ENCODE peak calls at places on chromosomes 6 and 20, in four cellular contexts. C is A549, W is HepG2, Y is K562. U is an unnamed sample.

GRCh38 chr6:137705166-137706064 is 161.6 kb upstream of the TNFAIP3 start:
- DNase-seq in C (peak; percentile 33), W (peak; percentile 71), Y (peak; percentile 77), U (peak; percentile 72)

GRCh38 chr6:148457137-148457842 is 114.7 kb downstream of the SASH1 start:
- DNase-seq in C (no peak), W (no peak), Y (no peak), U (no peak)

GRCh38 chr6:166624275-166624674 is 2.8 kb downstream of the RPS6KA2 start:
- DNase-seq in C (no peak), W (no peak), Y (no peak), U (no peak)

GRCh38 chr6:53161481-53162009 is 12.9 kb upstream of the GCM1 start:
- DNase-seq in C (no peak), W (no peak), Y (no peak), U (no peak)

GRCh38 chr20:32501709-32502108 is 83.4 kb downstream of the NOL4L start:
- DNase-seq in C (no peak), W (no peak), Y (no peak), U (no peak)

GRCh38 chr20:64003970-64004725 is 23.2 kb downstream of the PRPF6 start:
- DNase-seq in C (no peak), W (no peak), Y (no peak), U (no peak)

GRCh38 chr6:28356666-28357020 is 6.9 kb downstream of the ZKSCAN3 start:
- DNase-seq in C (no peak), W (no peak), Y (no peak), U (no peak)

GRCh38 chr6:169935348-169935718 is 183.9 kb downstream of the ERMARD start:
- DNase-seq in C (no peak), W (no peak), Y (no peak), U (no peak)

DNA sequence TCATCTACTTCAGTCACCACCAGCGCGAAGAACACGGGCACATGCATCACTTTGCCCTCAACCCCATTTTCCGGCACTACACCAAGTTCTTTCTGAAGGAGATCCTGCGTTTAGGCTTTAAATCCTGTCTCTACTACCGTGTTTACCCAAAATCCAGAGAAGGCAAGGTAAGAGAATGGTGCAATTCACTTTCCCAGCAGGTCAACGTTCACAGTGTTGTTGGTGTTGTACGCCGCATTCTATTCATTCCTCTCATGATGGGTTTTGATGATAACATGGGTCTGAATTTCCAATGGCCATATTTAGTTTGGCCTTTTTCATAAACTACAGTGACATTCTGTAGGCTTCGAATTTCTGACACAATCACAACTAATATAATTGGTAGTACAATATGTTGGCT is 144.3 kb downstream of the CFAP61 start:
- DNase-seq in C (no peak), W (peak; percentile 87), Y (no peak), U (no peak)
- TF ChIP-seq NR3C1 in C (no peak), W (no peak), Y (no peak), U (no peak)

DNA sequence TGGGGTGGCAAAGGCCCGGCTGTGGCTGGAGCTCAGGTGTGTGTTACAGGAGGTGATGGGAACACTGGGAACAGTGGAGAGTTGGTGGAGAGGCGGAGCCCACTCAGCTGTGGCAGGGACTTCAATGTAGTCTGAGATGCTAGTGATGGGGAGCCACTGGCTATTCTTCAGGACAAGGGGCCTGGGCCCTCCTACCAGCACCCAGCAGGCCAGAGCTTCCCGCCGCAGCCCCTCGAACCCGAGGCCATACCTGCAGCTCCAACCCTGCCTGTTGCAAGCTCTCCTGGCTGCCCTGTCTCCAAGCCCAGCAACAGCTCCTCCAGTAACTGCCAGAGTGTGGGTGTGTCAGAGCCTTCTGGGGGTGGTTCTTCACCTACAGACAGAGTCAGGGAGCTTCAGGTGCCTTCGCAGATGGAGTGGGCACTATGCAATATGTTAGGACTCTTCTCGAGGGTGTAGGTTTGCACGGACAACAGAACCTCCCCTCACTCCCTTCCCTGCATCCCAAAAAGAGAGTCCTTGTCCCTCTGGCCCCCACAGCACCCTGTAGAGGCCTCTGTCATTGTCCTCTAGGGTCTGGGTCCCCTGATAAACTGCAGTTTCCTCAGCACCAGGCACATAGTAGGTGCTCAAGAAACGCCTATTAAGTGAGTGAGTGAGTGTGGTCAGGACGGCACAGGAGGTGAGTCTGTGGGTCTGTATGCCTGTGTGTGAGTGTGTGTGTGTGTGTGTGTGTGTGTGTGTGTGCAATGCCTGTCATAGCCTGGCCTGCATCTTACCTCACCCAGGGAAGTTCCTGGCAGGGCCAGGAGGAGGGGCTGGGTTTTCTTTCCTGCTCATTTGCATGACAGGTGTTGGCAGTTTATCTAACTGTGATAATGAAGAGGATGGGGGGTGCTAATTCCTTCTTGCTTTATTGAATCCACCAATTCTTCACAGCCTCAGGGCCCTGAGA is 146.4 kb upstream of the MLN start:
- DNase-seq in C (no peak), W (no peak), Y (no peak), U (peak; percentile 39)
- TF ChIP-seq NR3C1 in C (no peak), W (no peak), Y (no peak), U (no peak)

GRCh38 chr6:106192824-106193223 is 106.7 kb downstream of the PRDM1 start:
- DNase-seq in C (no peak), W (no peak), Y (no peak), U (no peak)

GRCh38 chr6:106197441-106197840 is 111.3 kb downstream of the PRDM1 start:
- DNase-seq in C (no peak), W (no peak), Y (no peak), U (no peak)

GRCh38 chr6:106199998-106200397 is 113.9 kb downstream of the PRDM1 start:
- DNase-seq in C (no peak), W (no peak), Y (no peak), U (no peak)

GRCh38 chr6:106199331-106199730 is 113.2 kb downstream of the PRDM1 start:
- DNase-seq in C (no peak), W (no peak), Y (no peak), U (no peak)

DNA sequence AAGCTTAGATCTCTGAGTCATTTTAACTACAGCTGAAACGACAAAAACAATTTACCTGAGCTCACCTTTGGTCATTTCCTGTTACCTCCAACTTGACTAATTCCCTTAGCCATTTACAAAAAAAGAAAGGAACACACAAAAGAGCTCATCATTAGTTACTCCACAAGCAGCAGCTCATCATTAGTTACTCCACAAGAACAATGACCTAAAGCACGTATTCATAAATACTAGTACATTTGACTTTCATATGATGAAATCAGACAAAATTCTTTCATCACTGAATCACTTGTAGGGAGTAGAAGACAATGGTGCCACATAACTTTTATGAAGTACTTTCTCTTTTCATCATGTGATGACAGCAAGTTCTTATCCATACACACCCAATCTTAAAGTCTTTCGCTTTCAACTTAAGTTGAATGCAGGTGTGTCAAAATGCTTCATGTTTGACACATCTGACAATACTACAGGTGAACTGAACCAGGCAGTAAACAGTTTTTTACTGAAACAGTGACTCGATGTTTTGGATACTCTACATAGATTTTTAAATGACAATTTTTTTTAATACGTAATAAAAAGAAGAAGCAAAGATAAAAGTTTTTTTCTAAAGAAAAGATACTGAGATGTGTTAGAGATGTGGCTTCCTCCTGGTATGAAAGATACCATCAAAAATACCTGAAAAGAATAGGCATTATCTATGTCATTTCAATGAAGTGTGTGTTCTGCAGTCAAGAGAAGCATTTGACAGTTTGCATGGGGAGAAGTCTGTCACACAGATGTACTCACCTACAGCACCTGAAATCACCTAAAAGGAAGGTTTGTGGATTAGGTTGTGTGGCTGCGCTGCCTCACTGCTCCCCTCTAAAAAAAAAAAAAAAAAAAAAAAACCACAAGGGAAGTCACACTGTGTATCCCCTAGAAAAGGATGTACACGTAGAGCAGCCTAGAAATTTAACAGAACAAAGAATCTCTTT is 109.1 kb downstream of the PRDM1 start:
- DNase-seq in C (no peak), W (no peak), Y (no peak), U (no peak)
- TF ChIP-seq NR3C1 in C (no peak), W (no peak), Y (no peak), U (no peak)

DNA sequence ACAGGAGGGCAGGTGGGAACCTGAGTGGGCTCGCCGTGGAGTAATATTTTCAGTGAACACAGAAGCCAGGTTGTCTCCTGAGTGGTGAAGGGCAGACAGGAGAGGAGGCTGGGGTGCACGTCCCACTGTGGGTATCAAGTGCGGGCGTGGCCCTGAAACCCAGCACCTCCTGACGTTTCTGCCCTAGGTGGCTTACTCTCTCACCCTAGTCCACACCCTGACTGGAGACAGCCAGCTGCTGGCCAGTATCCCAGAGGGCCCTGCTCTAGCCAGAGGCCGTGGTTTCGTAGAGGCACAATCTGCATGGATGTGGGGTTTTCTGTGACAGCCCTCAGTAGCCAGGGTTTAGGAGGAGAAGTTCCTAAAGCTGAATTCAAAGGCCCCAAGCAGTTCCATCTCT is 86.7 kb downstream of the TRERF1 start:
- DNase-seq in C (no peak), W (no peak), Y (no peak), U (no peak)
- TF ChIP-seq NR3C1 in C (no peak), W (no peak), Y (no peak), U (no peak)

DNA sequence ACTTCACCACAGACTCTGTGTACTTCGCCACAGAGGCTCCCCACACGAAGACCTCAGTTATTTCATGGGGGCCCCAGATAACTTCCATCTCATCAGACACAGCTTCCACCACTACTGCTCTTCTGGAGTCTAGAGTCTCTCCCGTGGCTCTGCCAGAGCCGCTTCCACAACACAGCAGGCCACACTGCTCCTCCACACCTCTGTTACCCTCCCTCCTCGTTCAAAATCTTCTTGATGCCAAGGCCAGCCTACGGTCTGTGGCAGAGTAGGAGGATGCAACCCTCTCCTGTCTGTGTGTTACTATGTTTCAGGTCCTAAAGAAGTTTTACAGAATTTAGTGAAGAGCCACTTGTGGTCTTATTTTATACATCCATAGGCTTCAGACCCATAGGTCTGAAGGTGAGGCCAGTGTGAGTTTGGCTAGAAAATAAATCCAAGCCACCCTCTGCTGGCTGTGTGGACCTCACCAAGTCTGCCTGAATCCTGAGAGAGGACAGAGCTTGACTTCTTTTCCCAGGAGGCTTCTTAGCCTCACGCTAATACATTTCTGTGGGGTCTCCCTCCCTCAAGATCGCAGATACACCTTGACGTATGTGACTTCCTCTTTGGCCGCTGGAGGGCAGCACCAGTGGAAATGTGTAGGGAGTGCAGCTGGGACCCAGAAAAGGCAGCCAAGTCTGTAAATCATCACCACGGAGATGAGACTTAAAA is 197.7 kb downstream of the FAXC start:
- DNase-seq in C (peak; percentile 40), W (peak; percentile 23), Y (peak; percentile 35), U (peak; percentile 84)
- TF ChIP-seq NR3C1 in C (no peak), W (no peak), Y (no peak), U (no peak)